ENCODE peak calls at places on chromosomes 4 and X, in seven cellular contexts. K, Y, S, U, X, Q and D are unnamed samples.

GRCh38 chr4:71648448-71648847 is 135.4 kb downstream of the GC start:
- DNase-seq in K (no peak), Y (no peak), S (no peak), U (no peak), X (no peak), Q (no peak), D (no peak)

GRCh38 chrX:66408507-66408906 is 230.4 kb downstream of the EDA2R start:
- DNase-seq in K (no peak), Y (no peak), S (no peak), U (peak), X (no peak), Q (no peak), D (no peak)

GRCh38 chr4:138249132-138249531 is 7.0 kb upstream of the SLC7A11 start:
- DNase-seq in K (no peak), Y (no peak), S (no peak), U (no peak), X (no peak), Q (no peak), D (no peak)

GRCh38 chrX:107629533-107629909 is 1.2 kb downstream of the PRPS1 start:
- DNase-seq in K (peak), Y (no peak), S (no peak), U (peak), X (peak), Q (no peak), D (no peak)

GRCh38 chr4:175891231-175891630 is 79.2 kb upstream of the GPM6A start:
- DNase-seq in K (no peak), Y (no peak), S (no peak), U (no peak), X (no peak), Q (no peak), D (no peak)

GRCh38 chr4:174681723-174682300 is 147.2 kb downstream of the GLRA3 start:
- DNase-seq in K (peak), Y (no peak), S (no peak), U (no peak), X (no peak), Q (no peak), D (no peak)

GRCh38 chr4:68346461-68346860 is 3.4 kb downstream of the YTHDC1 start:
- DNase-seq in K (no peak), Y (no peak), S (no peak), U (no peak), X (no peak), Q (no peak), D (no peak)

GRCh38 chrX:107773906-107774435 is 1.6 kb downstream of the TSC22D3 start:
- DNase-seq in K (no peak), Y (no peak), S (no peak), U (no peak), X (no peak), Q (no peak), D (no peak)

GRCh38 chrX:123818243-123818642 is 41.6 kb upstream of the XIAP start:
- DNase-seq in K (peak), Y (no peak), S (no peak), U (no peak), X (no peak), Q (no peak), D (no peak)

GRCh38 chr4:144627663-144628076 is 18.3 kb upstream of the HHIP start:
- DNase-seq in K (peak), Y (no peak), S (no peak), U (no peak), X (no peak), Q (no peak), D (no peak)

GRCh38 chr4:183099537-183100297 is 660 bp downstream of the WWC2 start:
- DNase-seq in K (no peak), Y (peak), S (no peak), U (peak), X (no peak), Q (peak), D (peak)

GRCh38 chr4:14520171-14520570 is 482.1 kb upstream of the CPEB2 start:
- DNase-seq in K (no peak), Y (no peak), S (no peak), U (no peak), X (no peak), Q (no peak), D (no peak)

GRCh38 chr4:65508169-65508568 is 162.1 kb downstream of the EPHA5 start:
- DNase-seq in K (peak), Y (no peak), S (no peak), U (no peak), X (no peak), Q (no peak), D (no peak)

GRCh38 chr4:180189639-180190038 is 2053.6 kb upstream of the TENM3 start:
- DNase-seq in K (peak), Y (no peak), S (no peak), U (no peak), X (no peak), Q (no peak), D (no peak)

GRCh38 chr4:25085621-25086020 is 54.9 kb upstream of the LGI2 start:
- DNase-seq in K (no peak), Y (no peak), S (no peak), U (no peak), X (no peak), Q (no peak), D (no peak)

GRCh38 chr4:155692990-155693659 is 26.5 kb downstream of the GUCY1A1 start:
- DNase-seq in K (no peak), Y (no peak), S (no peak), U (no peak), X (no peak), Q (no peak), D (no peak)

GRCh38 chr4:7653510-7654414 is 219.0 kb upstream of the PSAPL1 start:
- DNase-seq in K (no peak), Y (no peak), S (no peak), U (peak), X (no peak), Q (peak), D (no peak)

GRCh38 chrX:48927125-48927524 is 8.3 kb upstream of the PIM2 start:
- DNase-seq in K (no peak), Y (no peak), S (no peak), U (no peak), X (no peak), Q (no peak), D (no peak)

GRCh38 chr4:89575840-89576239 is 261.1 kb downstream of the SNCA start:
- DNase-seq in K (no peak), Y (no peak), S (no peak), U (no peak), X (no peak), Q (no peak), D (no peak)

GRCh38 chr4:184826315-184827266 is 823 bp upstream of the ACSL1 start:
- DNase-seq in K (peak), Y (peak), S (no peak), U (peak), X (no peak), Q (peak), D (no peak)

GRCh38 chr4:184822356-184822755 is 3.4 kb downstream of the ACSL1 start:
- DNase-seq in K (no peak), Y (no peak), S (no peak), U (no peak), X (no peak), Q (no peak), D (no peak)

GRCh38 chr4:184824776-184825393 is 883 bp downstream of the ACSL1 start:
- DNase-seq in K (no peak), Y (no peak), S (no peak), U (peak), X (no peak), Q (no peak), D (peak)

GRCh38 chr4:184824081-184824775 is 1.5 kb downstream of the ACSL1 start:
- DNase-seq in K (peak), Y (no peak), S (no peak), U (peak), X (no peak), Q (no peak), D (peak)

GRCh38 chr4:184825394-184826314 is at the start of gene ACSL1:
- DNase-seq in K (peak), Y (peak), S (peak), U (peak), X (peak), Q (peak), D (peak)
- TF ChIP-seq CTCF in K (peak), Y (no peak), S (no peak), U (no peak), X (peak), Q (no peak), D (no peak)

DNA sequence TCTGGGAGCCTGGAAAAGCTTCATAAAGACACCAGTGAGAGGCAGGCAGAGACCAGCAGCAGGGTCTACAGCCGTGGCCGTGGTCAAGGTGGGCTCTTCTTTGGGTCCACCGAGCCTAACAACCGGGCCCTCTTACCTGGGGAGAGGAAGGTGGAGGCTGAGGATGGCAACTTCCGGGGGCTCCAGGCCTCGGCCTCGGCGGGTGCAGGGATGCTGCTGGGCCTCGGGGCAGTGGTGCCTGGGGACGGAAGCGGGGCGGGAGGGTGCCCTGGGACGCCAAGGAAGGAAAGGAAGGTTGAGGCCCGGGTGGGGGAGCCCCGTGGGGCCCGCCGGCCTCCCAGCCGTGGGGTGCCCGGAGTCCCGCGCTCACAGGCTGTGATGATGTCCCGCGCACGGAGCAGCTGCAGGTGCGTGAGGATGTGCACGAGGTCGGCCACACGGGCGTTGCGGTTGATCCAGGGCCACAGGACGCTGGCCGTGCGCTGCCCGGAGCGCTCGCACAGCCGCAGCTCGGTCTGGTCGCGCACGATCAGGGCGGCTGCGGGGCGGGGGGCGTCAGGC is 561 bp downstream of the IRAK1 start:
- DNase-seq in K (no peak), Y (no peak), S (no peak), U (peak), X (no peak), Q (no peak), D (no peak)
- H3K4me3 ChIP-seq in K (peak), Y (peak), S (peak), U (peak), X (peak), Q (peak), D (peak)

GRCh38 chr4:145939241-145939640 is 618 bp upstream of the ZNF827 start:
- DNase-seq in K (peak), Y (no peak), S (no peak), U (no peak), X (no peak), Q (no peak), D (no peak)

GRCh38 chr4:145937021-145937861 is 1.4 kb downstream of the ZNF827 start:
- DNase-seq in K (peak), Y (peak), S (peak), U (peak), X (peak), Q (peak), D (peak)

GRCh38 chr4:145937990-145938611 is 522 bp downstream of the ZNF827 start:
- DNase-seq in K (peak), Y (peak), S (no peak), U (peak), X (no peak), Q (no peak), D (no peak)

GRCh38 chr4:145939856-145940255 is 1.2 kb upstream of the ZNF827 start:
- DNase-seq in K (peak), Y (no peak), S (no peak), U (no peak), X (no peak), Q (no peak), D (no peak)

DNA sequence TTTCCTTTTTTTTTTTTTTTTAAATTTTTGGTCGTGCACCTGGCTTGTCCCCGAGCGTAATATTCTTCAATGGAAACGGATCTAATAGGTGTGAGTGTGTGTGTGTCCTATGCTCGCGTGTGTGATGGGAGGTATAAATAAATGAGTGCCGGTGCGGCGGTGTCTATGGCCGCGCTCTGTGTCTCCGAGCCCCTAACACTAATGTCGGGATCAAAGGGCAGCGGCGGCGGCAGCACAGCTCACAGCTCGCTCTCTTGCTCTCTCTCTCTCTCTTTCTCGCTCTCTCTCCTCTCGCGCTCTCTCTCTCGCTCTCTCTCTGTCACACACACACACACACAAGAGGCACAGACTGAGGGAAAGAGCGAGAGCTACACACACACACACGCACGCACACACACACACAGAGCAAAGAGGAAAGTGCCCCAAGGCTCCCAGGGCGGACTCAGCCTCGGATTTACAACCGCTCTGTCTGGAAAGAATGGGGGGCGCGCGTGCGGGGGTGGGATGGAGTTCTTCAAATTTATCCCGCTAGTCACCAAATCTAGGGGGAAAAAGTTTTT is at the start of gene ZNF827:
- DNase-seq in K (peak), Y (peak), S (peak), U (peak), X (peak), Q (peak), D (peak)
- TF ChIP-seq POLR2A in K (no peak), Y (no peak), S (no peak), U (no peak), X (no peak), Q (no peak), D (no peak)

DNA sequence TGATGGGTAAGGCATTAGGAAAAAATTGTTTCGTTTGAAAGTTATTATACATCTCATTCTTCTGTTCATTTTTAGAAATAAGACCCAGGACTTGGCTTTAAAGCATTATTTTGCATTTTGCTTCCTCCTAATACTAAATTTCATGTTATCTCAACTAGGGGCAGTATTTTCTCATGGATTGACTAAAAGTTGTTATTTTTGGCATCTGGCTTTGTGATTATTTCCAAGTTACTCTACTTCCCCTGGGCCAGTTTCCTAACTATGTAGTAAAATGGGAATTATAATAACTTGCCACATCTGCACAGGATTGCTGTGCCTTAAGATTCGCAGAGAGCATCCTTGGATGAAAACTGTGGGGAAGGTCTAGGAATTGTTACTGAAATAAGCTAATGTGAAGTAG is 3.0 kb downstream of the RBPJ start:
- DNase-seq in K (peak), Y (no peak), S (no peak), U (no peak), X (no peak), Q (no peak), D (no peak)
- TF ChIP-seq CTCF in K (peak), Y (no peak), S (no peak), U (no peak), X (no peak), Q (no peak), D (no peak)

DNA sequence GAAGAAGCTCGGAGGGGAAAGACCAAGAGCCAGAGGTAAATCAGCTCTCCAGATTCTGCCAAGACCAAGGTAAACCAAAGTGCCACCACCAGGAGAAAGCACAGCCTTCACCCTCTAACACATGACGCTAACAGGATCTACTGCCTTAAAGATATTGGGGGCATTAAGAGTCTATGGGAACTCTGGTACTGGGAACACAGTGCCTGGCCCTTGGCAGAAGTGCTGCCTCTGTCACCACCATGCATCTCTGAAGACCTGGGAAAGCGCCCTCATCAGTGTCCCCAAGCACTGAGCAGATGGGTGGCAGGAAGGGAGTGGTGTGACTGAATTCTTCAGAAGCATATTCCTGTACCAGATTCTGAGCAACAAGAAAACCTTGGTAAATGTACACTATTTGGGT is 1.3 kb downstream of the QDPR start:
- DNase-seq in K (no peak), Y (no peak), S (no peak), U (peak), X (no peak), Q (no peak), D (no peak)
- H3K4me3 ChIP-seq in K (no peak), Y (peak), S (no peak), U (peak), X (peak), Q (peak), D (no peak)